ENCODE peak calls at places on chromosomes 5 and 9, in six cellular contexts. One of them, this sample, is unnamed.

GRCh38 chr9:128002959-128003358 is 22.2 kb upstream of the EEIG1 start:
- DNase-seq in lower lobe of right lung: no peak
- DNase-seq in heart left ventricle: peak; percentile 83
- DNase-seq in upper lobe of left lung: no peak
- DNase-seq in prostate gland: no peak
- DNase-seq in A549: no peak
- DNase-seq in this sample: no peak

GRCh38 chr5:138914338-138914737 is 39.2 kb upstream of the LRRTM2 start:
- DNase-seq in lower lobe of right lung: no peak
- DNase-seq in heart left ventricle: no peak
- DNase-seq in upper lobe of left lung: no peak
- DNase-seq in prostate gland: no peak
- DNase-seq in A549: no peak
- DNase-seq in this sample: no peak

GRCh38 chr9:89317282-89317681 is 1.0 kb upstream of the SECISBP2 start:
- DNase-seq in lower lobe of right lung: no peak
- DNase-seq in heart left ventricle: no peak
- DNase-seq in upper lobe of left lung: no peak
- DNase-seq in prostate gland: no peak
- DNase-seq in A549: no peak
- DNase-seq in this sample: no peak

GRCh38 chr9:8417341-8417740 is 617.8 kb upstream of the DMAC1 start:
- DNase-seq in lower lobe of right lung: no peak
- DNase-seq in heart left ventricle: no peak
- DNase-seq in upper lobe of left lung: no peak
- DNase-seq in prostate gland: no peak
- DNase-seq in A549: no peak
- DNase-seq in this sample: no peak

GRCh38 chr5:139694556-139695182 is 46.5 kb downstream of the CXXC5 start:
- DNase-seq in lower lobe of right lung: no peak
- DNase-seq in heart left ventricle: no peak
- DNase-seq in upper lobe of left lung: no peak
- DNase-seq in prostate gland: no peak
- DNase-seq in A549: no peak
- DNase-seq in this sample: no peak

GRCh38 chr9:134942421-134943119 is 24.9 kb upstream of the FCN1 start:
- DNase-seq in lower lobe of right lung: no peak
- DNase-seq in heart left ventricle: no peak
- DNase-seq in upper lobe of left lung: no peak
- DNase-seq in prostate gland: no peak
- DNase-seq in A549: no peak
- DNase-seq in this sample: no peak

GRCh38 chr5:100902406-100903035 is 561 bp downstream of the ST8SIA4 start:
- DNase-seq in lower lobe of right lung: no peak
- DNase-seq in heart left ventricle: no peak
- DNase-seq in upper lobe of left lung: no peak
- DNase-seq in prostate gland: no peak
- DNase-seq in A549: peak; percentile 16
- DNase-seq in this sample: peak; percentile 10

GRCh38 chr5:31066655-31067328 is 126.7 kb upstream of the CDH6 start:
- DNase-seq in lower lobe of right lung: no peak
- DNase-seq in heart left ventricle: no peak
- DNase-seq in upper lobe of left lung: no peak
- DNase-seq in prostate gland: no peak
- DNase-seq in A549: no peak
- DNase-seq in this sample: no peak

GRCh38 chr5:65018763-65019162 is 250.0 kb downstream of the CWC27 start:
- DNase-seq in lower lobe of right lung: no peak
- DNase-seq in heart left ventricle: peak; percentile 75
- DNase-seq in upper lobe of left lung: no peak
- DNase-seq in prostate gland: no peak
- DNase-seq in A549: no peak
- DNase-seq in this sample: no peak

GRCh38 chr5:136056771-136057335 is 28.1 kb downstream of the TGFBI start:
- DNase-seq in lower lobe of right lung: no peak
- DNase-seq in heart left ventricle: no peak
- DNase-seq in upper lobe of left lung: no peak
- DNase-seq in prostate gland: no peak
- DNase-seq in A549: no peak
- DNase-seq in this sample: no peak

GRCh38 chr5:79077680-79078365 is 8.3 kb downstream of the BHMT2 start:
- DNase-seq in lower lobe of right lung: no peak
- DNase-seq in heart left ventricle: no peak
- DNase-seq in upper lobe of left lung: no peak
- DNase-seq in prostate gland: no peak
- DNase-seq in A549: no peak
- DNase-seq in this sample: no peak

GRCh38 chr5:79080804-79081203 is 11.2 kb downstream of the BHMT2 start:
- DNase-seq in lower lobe of right lung: no peak
- DNase-seq in heart left ventricle: no peak
- DNase-seq in upper lobe of left lung: no peak
- DNase-seq in prostate gland: no peak
- DNase-seq in A549: no peak
- DNase-seq in this sample: no peak

GRCh38 chr5:79074641-79075040 is 5.1 kb downstream of the BHMT2 start:
- DNase-seq in lower lobe of right lung: no peak
- DNase-seq in heart left ventricle: no peak
- DNase-seq in upper lobe of left lung: no peak
- DNase-seq in prostate gland: no peak
- DNase-seq in A549: peak; percentile 6
- DNase-seq in this sample: no peak

GRCh38 chr5:79075646-79076426 is 6.3 kb downstream of the BHMT2 start:
- DNase-seq in lower lobe of right lung: no peak
- DNase-seq in heart left ventricle: peak; percentile 28
- DNase-seq in upper lobe of left lung: no peak
- DNase-seq in prostate gland: no peak
- DNase-seq in A549: no peak
- DNase-seq in this sample: no peak

GRCh38 chr5:79076819-79077218 is 7.3 kb downstream of the BHMT2 start:
- DNase-seq in lower lobe of right lung: no peak
- DNase-seq in heart left ventricle: no peak
- DNase-seq in upper lobe of left lung: no peak
- DNase-seq in prostate gland: no peak
- DNase-seq in A549: no peak
- DNase-seq in this sample: no peak
- H3K27ac ChIP-seq in lower lobe of right lung: no peak overlapping the region
- H3K27ac ChIP-seq in heart left ventricle: no peak overlapping the region
- H3K27ac ChIP-seq in upper lobe of left lung: no peak overlapping the region
- H3K27ac ChIP-seq in prostate gland: no peak overlapping the region
- H3K27ac ChIP-seq in A549: no peak overlapping the region
- H3K27ac ChIP-seq in this sample: no peak overlapping the region

GRCh38 chr5:37028910-37029309 is 152.3 kb downstream of the NIPBL start:
- DNase-seq in lower lobe of right lung: no peak
- DNase-seq in heart left ventricle: no peak
- DNase-seq in upper lobe of left lung: no peak
- DNase-seq in prostate gland: no peak
- DNase-seq in A549: no peak
- DNase-seq in this sample: no peak
- H3K27ac ChIP-seq in lower lobe of right lung: no peak overlapping the region
- H3K27ac ChIP-seq in heart left ventricle: no peak overlapping the region
- H3K27ac ChIP-seq in upper lobe of left lung: no peak overlapping the region
- H3K27ac ChIP-seq in prostate gland: no peak overlapping the region
- H3K27ac ChIP-seq in A549: no peak overlapping the region
- H3K27ac ChIP-seq in this sample: no peak overlapping the region

GRCh38 chr9:95101326-95101725 is 216.2 kb downstream of the FANCC start:
- DNase-seq in lower lobe of right lung: peak; percentile 39
- DNase-seq in heart left ventricle: no peak
- DNase-seq in upper lobe of left lung: no peak
- DNase-seq in prostate gland: no peak
- DNase-seq in A549: no peak
- DNase-seq in this sample: no peak

GRCh38 chr9:95102572-95102971 is 214.9 kb downstream of the FANCC start:
- DNase-seq in lower lobe of right lung: peak; percentile 33
- DNase-seq in heart left ventricle: no peak
- DNase-seq in upper lobe of left lung: no peak
- DNase-seq in prostate gland: no peak
- DNase-seq in A549: no peak
- DNase-seq in this sample: no peak

GRCh38 chr9:95100071-95100627 is 217.4 kb downstream of the FANCC start:
- DNase-seq in lower lobe of right lung: no peak
- DNase-seq in heart left ventricle: no peak
- DNase-seq in upper lobe of left lung: no peak
- DNase-seq in prostate gland: no peak
- DNase-seq in A549: no peak
- DNase-seq in this sample: no peak

GRCh38 chr9:95103385-95104087 is 214.0 kb downstream of the FANCC start:
- DNase-seq in lower lobe of right lung: peak; percentile 59
- DNase-seq in heart left ventricle: peak; percentile 66
- DNase-seq in upper lobe of left lung: no peak
- DNase-seq in prostate gland: no peak
- DNase-seq in A549: peak; percentile 40
- DNase-seq in this sample: no peak

GRCh38 chr9:95102001-95102433 is 215.5 kb downstream of the FANCC start:
- DNase-seq in lower lobe of right lung: peak; percentile 18
- DNase-seq in heart left ventricle: no peak
- DNase-seq in upper lobe of left lung: no peak
- DNase-seq in prostate gland: peak; percentile 88
- DNase-seq in A549: no peak
- DNase-seq in this sample: no peak
- H3K27ac ChIP-seq in lower lobe of right lung: no peak overlapping the region
- H3K27ac ChIP-seq in heart left ventricle: no peak overlapping the region
- H3K27ac ChIP-seq in upper lobe of left lung: no peak overlapping the region
- H3K27ac ChIP-seq in prostate gland: peak overlapping the region; percentile 77
- H3K27ac ChIP-seq in A549: no peak overlapping the region
- H3K27ac ChIP-seq in this sample: peak overlapping the region; percentile 1

DNA sequence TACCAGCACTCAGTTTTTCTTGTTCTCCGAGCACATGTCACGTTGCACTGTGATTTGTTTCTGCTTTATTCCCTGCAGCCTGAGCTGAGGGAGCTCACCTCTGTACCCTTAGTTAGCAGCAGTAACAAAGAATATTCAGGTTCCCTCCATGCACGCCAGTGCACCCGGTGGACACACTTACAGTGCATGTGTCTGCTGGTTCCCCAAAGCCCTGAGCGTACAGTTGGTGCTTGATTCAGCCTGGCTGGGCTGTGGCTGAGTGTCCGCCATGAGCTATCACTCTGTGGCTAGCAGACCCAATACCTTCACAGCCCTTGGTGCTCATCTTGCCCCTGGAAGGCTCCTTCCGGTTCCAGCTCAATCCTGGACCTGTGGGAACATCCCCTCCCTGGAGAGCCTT is 93.5 kb downstream of the MVB12B start:
- DNase-seq in lower lobe of right lung: no peak
- DNase-seq in heart left ventricle: no peak
- DNase-seq in upper lobe of left lung: no peak
- DNase-seq in prostate gland: no peak
- DNase-seq in A549: no peak
- DNase-seq in this sample: no peak
- H3K27ac ChIP-seq in lower lobe of right lung: no peak overlapping the region
- H3K27ac ChIP-seq in heart left ventricle: no peak overlapping the region
- H3K27ac ChIP-seq in upper lobe of left lung: no peak overlapping the region
- H3K27ac ChIP-seq in prostate gland: no peak overlapping the region
- H3K27ac ChIP-seq in A549: peak overlapping the region; percentile 57
- H3K27ac ChIP-seq in this sample: no peak overlapping the region

DNA sequence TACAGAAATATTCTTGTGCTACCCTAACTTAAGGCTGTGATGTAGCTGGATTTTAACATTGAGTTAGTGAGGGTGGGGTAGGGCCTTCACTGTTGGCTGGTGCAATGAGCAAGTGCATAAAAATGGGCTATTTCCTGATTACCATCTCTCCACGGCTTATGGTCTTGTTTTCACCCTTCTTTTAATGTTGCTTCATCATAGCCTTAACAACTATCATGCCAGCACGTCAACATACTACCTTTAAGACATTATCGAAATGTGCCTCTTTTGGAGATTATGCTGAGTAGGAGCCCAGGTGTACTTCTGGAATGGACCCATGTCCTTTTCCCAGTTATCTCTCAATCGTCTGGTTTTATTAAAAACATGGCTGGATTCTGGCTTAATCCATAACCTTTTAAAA is 350.9 kb upstream of the ACTBL2 start:
- DNase-seq in lower lobe of right lung: no peak
- DNase-seq in heart left ventricle: no peak
- DNase-seq in upper lobe of left lung: no peak
- DNase-seq in prostate gland: no peak
- DNase-seq in A549: no peak
- DNase-seq in this sample: no peak
- H3K27ac ChIP-seq in lower lobe of right lung: no peak overlapping the region
- H3K27ac ChIP-seq in heart left ventricle: no peak overlapping the region
- H3K27ac ChIP-seq in upper lobe of left lung: no peak overlapping the region
- H3K27ac ChIP-seq in prostate gland: no peak overlapping the region
- H3K27ac ChIP-seq in A549: peak overlapping the region; percentile 9
- H3K27ac ChIP-seq in this sample: no peak overlapping the region

GRCh38 chr9:131677051-131677444 is 62.8 kb downstream of the RAPGEF1 start:
- DNase-seq in lower lobe of right lung: no peak
- DNase-seq in heart left ventricle: no peak
- DNase-seq in upper lobe of left lung: no peak
- DNase-seq in prostate gland: no peak
- DNase-seq in A549: no peak
- DNase-seq in this sample: no peak
- H3K27ac ChIP-seq in lower lobe of right lung: peak overlapping the region; percentile 80
- H3K27ac ChIP-seq in heart left ventricle: peak overlapping the region; percentile 91
- H3K27ac ChIP-seq in upper lobe of left lung: peak overlapping the region; percentile 78
- H3K27ac ChIP-seq in prostate gland: peak overlapping the region; percentile 75
- H3K27ac ChIP-seq in A549: peak overlapping the region; percentile 36
- H3K27ac ChIP-seq in this sample: peak overlapping the region; percentile 95

GRCh38 chr5:83583859-83584258 is 112.3 kb downstream of the VCAN start:
- DNase-seq in lower lobe of right lung: no peak
- DNase-seq in heart left ventricle: no peak
- DNase-seq in upper lobe of left lung: no peak
- DNase-seq in prostate gland: no peak
- DNase-seq in A549: no peak
- DNase-seq in this sample: no peak
- H3K27ac ChIP-seq in lower lobe of right lung: no peak overlapping the region
- H3K27ac ChIP-seq in heart left ventricle: no peak overlapping the region
- H3K27ac ChIP-seq in upper lobe of left lung: no peak overlapping the region
- H3K27ac ChIP-seq in prostate gland: no peak overlapping the region
- H3K27ac ChIP-seq in A549: no peak overlapping the region
- H3K27ac ChIP-seq in this sample: no peak overlapping the region